ENCODE peak calls at places on chromosomes 5 and 9, in five cellular contexts. T is GM23338, Y is lower lobe of right lung, L is heart right ventricle, V is PC-3. W is an unnamed sample.

GRCh38 chr5:124457101-124457500 is 289.3 kb downstream of the ZNF608 start:
- DNase-seq in Y (no peak), V (no peak), T (no peak), L (no peak), W (no peak)

GRCh38 chr5:146904890-146905289 is 26.3 kb upstream of the PPP2R2B start:
- DNase-seq in Y (no peak), V (no peak), L (no peak), T (no peak), W (no peak)

GRCh38 chr9:125949247-125949646 is 202.1 kb downstream of the PBX3 start:
- DNase-seq in V (peak), T (peak), Y (no peak), L (no peak), W (no peak)

GRCh38 chr9:65444943-65445342 is 159.9 kb upstream of the FOXD4L5 start:
- DNase-seq in Y (no peak), V (no peak), L (no peak), T (no peak), W (no peak)

GRCh38 chr5:79486116-79486515 is 27.8 kb downstream of the HOMER1 start:
- DNase-seq in T (no peak), V (no peak), L (no peak), Y (no peak), W (no peak)

GRCh38 chr5:61277781-61278180 is 54.3 kb upstream of the ZSWIM6 start:
- DNase-seq in V (peak), T (no peak), Y (peak), L (no peak), W (no peak)

GRCh38 chr5:177496111-177497010 is 1.0 kb downstream of the PDLIM7 start:
- DNase-seq in L (peak), V (peak), T (peak), Y (no peak), W (peak)

GRCh38 chr9:95460627-95461164 is 56.1 kb downstream of the PTCH1 start:
- DNase-seq in V (no peak), Y (no peak), T (no peak), L (no peak), W (no peak)

GRCh38 chr5:159619826-159620225 is 289.5 kb upstream of the IL12B start:
- DNase-seq in T (no peak), L (no peak), V (no peak), Y (no peak), W (no peak)

GRCh38 chr9:126114409-126114760 is 212.2 kb upstream of the MVB12B start:
- DNase-seq in Y (no peak), L (no peak), T (no peak), V (no peak), W (no peak)

GRCh38 chr5:473344-474192 is 30.6 kb downstream of the EXOC3 start:
- DNase-seq in T (peak), Y (peak), L (no peak), V (peak), W (no peak)

GRCh38 chr9:116564266-116564793 is 122.8 kb upstream of the TRIM32 start:
- DNase-seq in L (no peak), T (no peak), V (no peak), Y (no peak), W (no peak)

GRCh38 chr9:101212661-101213060 is 172.1 kb downstream of the BAAT start:
- DNase-seq in V (no peak), T (no peak), Y (no peak), L (no peak), W (no peak)

GRCh38 chr9:77014597-77015263 is 4.7 kb upstream of the FOXB2 start:
- DNase-seq in T (peak), Y (no peak), V (no peak), L (no peak), W (peak)

GRCh38 chr9:33739407-33739806 is 56.0 kb upstream of the PRSS3 start:
- DNase-seq in L (no peak), V (no peak), T (no peak), Y (no peak), W (no peak)

GRCh38 chr9:33740075-33740474 is 55.3 kb upstream of the PRSS3 start:
- DNase-seq in V (no peak), L (no peak), Y (no peak), T (no peak), W (no peak)

GRCh38 chr9:33734911-33735310 is 60.5 kb upstream of the PRSS3 start:
- DNase-seq in L (no peak), T (no peak), Y (no peak), V (peak), W (no peak)

GRCh38 chr9:33742051-33742450 is 53.3 kb upstream of the PRSS3 start:
- DNase-seq in Y (no peak), V (no peak), L (no peak), T (no peak), W (no peak)

GRCh38 chr9:33737811-33738606 is 57.4 kb upstream of the PRSS3 start:
- DNase-seq in V (peak), L (peak), T (peak), Y (no peak), W (peak)
- TF ChIP-seq CTCF in V (peak), L (peak), T (peak), Y (peak), W (peak)

GRCh38 chr5:90555666-90556065 is 2.9 kb upstream of the ADGRV1 start:
- DNase-seq in L (no peak), Y (no peak), V (no peak), T (no peak), W (no peak)

GRCh38 chr5:90553711-90554110 is 4.9 kb upstream of the ADGRV1 start:
- DNase-seq in V (no peak), Y (no peak), L (no peak), T (no peak), W (no peak)

GRCh38 chr5:90551376-90551775 is 7.2 kb upstream of the ADGRV1 start:
- DNase-seq in T (no peak), Y (no peak), V (no peak), L (no peak), W (no peak)

GRCh38 chr5:90557391-90557790 is 1.2 kb upstream of the ADGRV1 start:
- DNase-seq in V (peak), T (peak), Y (no peak), L (no peak), W (no peak)

DNA sequence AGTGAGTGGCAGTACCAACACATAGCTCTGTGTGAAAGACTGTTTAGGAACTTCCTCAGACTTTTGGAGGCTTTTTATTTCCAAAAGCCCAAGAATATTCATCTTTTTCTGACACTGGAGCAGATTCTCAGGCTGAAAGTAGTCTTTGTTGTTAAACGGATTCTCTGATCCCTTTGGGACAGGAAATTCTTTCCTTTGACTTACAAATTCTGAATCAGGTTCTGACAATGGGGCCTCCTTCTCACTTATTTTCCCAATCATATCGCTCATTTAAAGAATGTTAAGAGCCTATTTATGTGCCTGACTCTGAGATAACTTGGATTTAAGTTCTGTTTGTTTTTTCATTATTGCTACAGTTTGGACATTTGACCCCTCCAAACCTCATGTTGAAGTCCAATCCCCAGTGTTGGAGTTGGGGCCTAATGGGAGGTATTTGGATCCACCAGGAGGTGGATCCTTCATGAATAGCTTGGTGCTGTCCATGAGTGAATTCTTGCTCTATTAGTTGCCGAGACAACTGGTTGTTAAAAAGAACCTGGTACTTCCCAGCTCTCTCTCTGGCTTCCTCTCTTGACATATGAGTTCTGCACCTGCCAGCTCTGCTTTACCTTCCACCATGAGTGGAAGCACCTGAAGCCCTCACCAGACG is 4.1 kb upstream of the ADGRV1 start:
- DNase-seq in Y (no peak), T (peak), V (no peak), L (no peak), W (no peak)
- TF ChIP-seq CTCF in Y (no peak), T (no peak), V (no peak), L (no peak), W (no peak)

GRCh38 chr9:92414566-92414965 is 9.7 kb downstream of the OMD start:
- DNase-seq in V (no peak), L (no peak), Y (no peak), T (no peak), W (no peak)
- TF ChIP-seq CTCF in V (no peak), L (no peak), Y (no peak), T (no peak), W (no peak)

GRCh38 chr5:29949301-29949872 is 1244.1 kb upstream of the CDH6 start:
- DNase-seq in Y (no peak), T (peak), V (no peak), L (no peak), W (no peak)
- TF ChIP-seq CTCF in Y (no peak), T (no peak), V (no peak), L (no peak), W (no peak)

GRCh38 chr5:83447533-83447932 is 24.0 kb upstream of the VCAN start:
- DNase-seq in Y (no peak), L (no peak), T (peak), V (no peak), W (no peak)
- TF ChIP-seq CTCF in Y (no peak), L (no peak), T (no peak), V (no peak), W (no peak)

GRCh38 chr9:79579624-79580023 is 7.9 kb downstream of the TLE4 start:
- DNase-seq in T (no peak), Y (no peak), L (no peak), V (no peak), W (no peak)

GRCh38 chr9:79581388-79581787 is 9.6 kb downstream of the TLE4 start:
- DNase-seq in T (no peak), Y (no peak), L (no peak), V (no peak), W (no peak)

GRCh38 chr9:79583957-79584654 is 12.3 kb downstream of the TLE4 start:
- DNase-seq in T (peak), L (peak), Y (peak), V (no peak), W (no peak)

GRCh38 chr9:79580065-79580464 is 8.3 kb downstream of the TLE4 start:
- DNase-seq in T (no peak), V (no peak), Y (no peak), L (no peak), W (no peak)

DNA sequence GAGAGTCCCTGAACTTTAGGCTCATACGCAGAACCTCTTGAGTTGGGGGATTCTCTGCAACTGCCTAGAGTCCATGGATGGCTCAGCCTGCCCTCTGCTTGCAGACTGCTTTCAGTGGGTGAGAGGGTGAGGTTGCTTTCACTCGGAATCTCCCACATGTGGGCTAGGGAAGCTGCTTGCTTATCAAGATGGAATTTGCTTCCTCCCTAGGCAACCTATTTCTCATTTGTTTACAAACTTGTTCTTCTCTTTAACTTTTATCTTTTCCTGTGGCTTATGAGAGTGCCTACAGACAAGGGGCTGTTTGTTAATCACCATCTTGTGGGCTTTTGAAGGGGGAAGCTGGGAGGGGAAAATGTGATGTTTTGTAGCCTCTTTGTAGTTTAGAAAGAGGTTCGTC is 10.0 kb downstream of the TLE4 start:
- DNase-seq in V (peak), T (no peak), L (no peak), Y (no peak), W (no peak)
- TF ChIP-seq CTCF in V (no peak), T (no peak), L (no peak), Y (no peak), W (no peak)

GRCh38 chr5:82595083-82595482 is 316.9 kb upstream of the RPS23 start:
- DNase-seq in T (peak), L (no peak), Y (no peak), V (no peak), W (no peak)
- TF ChIP-seq CTCF in T (no peak), L (no peak), Y (no peak), V (no peak), W (no peak)

GRCh38 chr5:15785636-15786035 is 285.7 kb downstream of the FBXL7 start:
- DNase-seq in Y (no peak), L (no peak), T (no peak), V (no peak), W (no peak)
- TF ChIP-seq CTCF in Y (no peak), L (no peak), T (no peak), V (no peak), W (no peak)

GRCh38 chr9:69697475-69697874 is 25.3 kb upstream of the APBA1 start:
- DNase-seq in V (no peak), T (no peak), Y (no peak), L (no peak), W (no peak)

DNA sequence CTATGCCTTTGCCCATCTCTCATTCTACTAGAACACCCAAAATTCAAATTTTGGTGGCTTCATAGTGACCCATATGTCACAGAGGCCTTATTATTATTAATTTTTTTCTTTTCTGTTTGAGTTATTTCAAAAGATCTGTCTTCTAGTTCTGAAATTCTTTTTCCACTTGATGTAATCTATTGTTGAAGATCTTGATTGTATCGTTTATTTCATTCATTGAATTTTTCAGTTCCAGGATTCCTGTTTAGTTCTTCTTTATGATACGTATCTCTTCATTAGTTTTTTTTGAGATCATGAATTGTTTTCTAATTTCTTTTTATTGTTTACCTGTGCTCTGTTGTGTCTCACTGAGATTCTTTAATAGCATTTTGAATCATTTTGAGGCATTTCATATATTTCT is 24.6 kb upstream of the APBA1 start:
- DNase-seq in T (no peak), Y (no peak), L (no peak), V (no peak), W (no peak)
- TF ChIP-seq CTCF in T (no peak), Y (no peak), L (no peak), V (no peak), W (no peak)

DNA sequence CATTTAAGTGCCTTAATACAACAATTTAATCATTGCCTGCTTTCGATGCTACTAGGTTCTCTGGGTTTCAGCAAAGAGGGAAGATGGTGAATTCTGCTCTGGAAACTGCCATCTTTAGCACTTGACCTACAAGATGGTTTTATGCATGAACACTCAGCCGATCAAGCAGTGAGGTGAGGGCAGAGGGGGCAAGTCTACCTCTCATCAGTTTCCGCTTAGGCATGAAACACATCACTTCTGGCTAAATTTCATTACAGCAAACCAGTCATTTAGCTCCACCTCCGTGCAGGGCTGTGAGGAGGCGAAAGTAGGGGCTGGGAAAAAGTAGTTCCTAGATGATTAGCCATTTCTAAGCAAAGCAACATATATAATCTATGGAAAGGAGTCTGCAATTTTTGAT is 1018.0 kb downstream of the CDH18 start:
- DNase-seq in Y (no peak), T (no peak), V (no peak), L (no peak), W (no peak)
- TF ChIP-seq CTCF in Y (no peak), T (no peak), V (no peak), L (no peak), W (no peak)

W was measured in neural crest cell.